ENCODE peak calls at places on chromosomes 11 and 22, in five cellular contexts. W, I, Q, H and S are unnamed samples.

GRCh38 chr22:49975543-49976389 is 15.2 kb downstream of the PIM3 start:
- DNase-seq in W (peak), I (no peak), Q (no peak), H (peak), S (no peak)

GRCh38 chr22:24072361-24072760 is 61.3 kb downstream of the CABIN1 start:
- DNase-seq in W (no peak), I (no peak), Q (no peak), H (no peak), S (no peak)

GRCh38 chr11:9313648-9314290 is 624 bp downstream of the TMEM41B start:
- DNase-seq in W (peak), I (peak), Q (no peak), H (peak), S (peak)

GRCh38 chr22:39170825-39171622 is 18.5 kb upstream of the CBX7 start:
- DNase-seq in W (peak), I (peak), Q (no peak), H (peak), S (peak)

GRCh38 chr22:40567106-40567505 is 69.4 kb downstream of the MRTFA start:
- DNase-seq in W (no peak), I (no peak), Q (no peak), H (no peak), S (peak)

GRCh38 chr11:8025816-8026215 is 38.7 kb downstream of the EIF3F start:
- DNase-seq in W (no peak), I (no peak), Q (peak), H (no peak), S (peak)

GRCh38 chr11:2805388-2806057 is 80.1 kb downstream of the CDKN1C start:
- DNase-seq in W (no peak), I (no peak), Q (no peak), H (no peak), S (no peak)

GRCh38 chr22:45203150-45203974 is 37.3 kb downstream of the KIAA0930 start:
- DNase-seq in W (no peak), I (no peak), Q (no peak), H (no peak), S (no peak)

GRCh38 chr11:126305699-126306098 is 1.8 kb downstream of the DCPS start:
- DNase-seq in W (no peak), I (no peak), Q (no peak), H (no peak), S (no peak)

GRCh38 chr11:66051371-66051765 is 796 bp upstream of the SF3B2 start:
- DNase-seq in W (no peak), I (no peak), Q (no peak), H (no peak), S (no peak)

GRCh38 chr11:64789331-64790204 is 11.2 kb upstream of the SF1 start:
- DNase-seq in W (no peak), I (no peak), Q (no peak), H (no peak), S (no peak)

GRCh38 chr11:47980093-47980906 is at the start of gene PTPRJ:
- DNase-seq in W (peak), I (peak), Q (no peak), H (peak), S (no peak)

GRCh38 chr22:46918197-46918596 is 155.7 kb downstream of the TBC1D22A start:
- DNase-seq in W (no peak), I (no peak), Q (no peak), H (no peak), S (no peak)

GRCh38 chr22:45671051-45671782 is 417 bp upstream of the ATXN10 start:
- DNase-seq in W (no peak), I (no peak), Q (no peak), H (peak), S (no peak)

GRCh38 chr22:31943976-31944699 is at the start of gene YWHAH:
- DNase-seq in W (peak), I (peak), Q (peak), H (peak), S (peak)

GRCh38 chr11:111206472-111206871 is 39.1 kb upstream of the POU2AF2 start:
- DNase-seq in W (no peak), I (peak), Q (no peak), H (no peak), S (peak)

GRCh38 chr22:25449781-25450317 is 114.6 kb upstream of the GRK3 start:
- DNase-seq in W (no peak), I (no peak), Q (no peak), H (no peak), S (no peak)

GRCh38 chr11:4072668-4073285 is 21.8 kb upstream of the RRM1 start:
- DNase-seq in W (peak), I (peak), Q (peak), H (peak), S (peak)

GRCh38 chr22:35426801-35427140 is 26.8 kb downstream of the MCM5 start:
- DNase-seq in W (no peak), I (no peak), Q (no peak), H (no peak), S (no peak)

GRCh38 chr11:67382481-67383136 is 9.2 kb upstream of the RAD9A start:
- DNase-seq in W (peak), I (peak), Q (no peak), H (peak), S (peak)

GRCh38 chr11:69487849-69488542 is 6.5 kb downstream of the LINC01488 start:
- DNase-seq in W (peak), I (no peak), Q (no peak), H (no peak), S (no peak)

GRCh38 chr11:76770642-76771445 is 12.3 kb upstream of the TSKU start:
- DNase-seq in W (no peak), I (peak), Q (peak), H (no peak), S (peak)

GRCh38 chr11:113663567-113663966 is 42.5 kb downstream of the TMPRSS5 start:
- DNase-seq in W (no peak), I (no peak), Q (no peak), H (no peak), S (no peak)

GRCh38 chr22:24053481-24054226 is 42.5 kb downstream of the CABIN1 start:
- DNase-seq in W (no peak), I (no peak), Q (no peak), H (no peak), S (peak)

GRCh38 chr22:18954333-18954732 is 18.2 kb upstream of the PRODH start:
- DNase-seq in W (no peak), I (peak), Q (no peak), H (peak), S (peak)

GRCh38 chr22:28838971-28839370 is 38.6 kb upstream of the XBP1 start:
- DNase-seq in W (no peak), I (no peak), Q (no peak), H (no peak), S (no peak)

GRCh38 chr11:60754887-60755286 is 1.8 kb upstream of the MS4A15 start:
- DNase-seq in W (no peak), I (no peak), Q (no peak), H (no peak), S (no peak)

GRCh38 chr11:76510060-76511047 is 65.5 kb downstream of the EMSY start:
- DNase-seq in W (no peak), I (no peak), Q (peak), H (peak), S (no peak)

GRCh38 chr22:37681001-37681424 is 5.1 kb upstream of the NOL12 start:
- DNase-seq in W (no peak), I (no peak), Q (no peak), H (no peak), S (peak)

GRCh38 chr11:115887727-115888126 is 383.5 kb upstream of the CADM1 start:
- DNase-seq in W (no peak), I (no peak), Q (no peak), H (no peak), S (no peak)

GRCh38 chr11:115892016-115892415 is 387.8 kb upstream of the CADM1 start:
- DNase-seq in W (no peak), I (no peak), Q (no peak), H (no peak), S (no peak)

GRCh38 chr11:115893701-115894100 is 389.5 kb upstream of the CADM1 start:
- DNase-seq in W (no peak), I (no peak), Q (no peak), H (no peak), S (no peak)

GRCh38 chr11:115887316-115887715 is 383.1 kb upstream of the CADM1 start:
- DNase-seq in W (no peak), I (no peak), Q (no peak), H (no peak), S (no peak)

DNA sequence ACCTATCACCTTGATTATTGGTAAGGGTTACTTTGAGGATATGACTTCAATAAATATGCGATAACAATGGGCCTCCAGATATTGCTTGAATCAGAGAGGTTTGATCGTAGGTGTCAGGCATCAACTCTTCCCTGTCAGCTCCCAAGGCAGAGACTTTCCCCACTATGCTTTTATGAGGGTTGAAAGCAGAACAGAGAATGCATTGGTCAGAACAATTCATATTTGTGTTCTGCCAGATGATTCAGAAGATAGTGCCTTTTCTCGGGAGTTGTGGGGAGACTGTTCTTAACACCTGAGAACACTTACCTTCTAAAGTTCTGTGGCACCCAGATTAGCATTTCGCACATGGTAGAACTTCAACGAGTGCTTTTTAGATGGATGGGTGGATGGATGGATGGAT is 386.3 kb upstream of the CADM1 start:
- DNase-seq in W (no peak), I (no peak), Q (no peak), H (no peak), S (no peak)
- TF ChIP-seq CTCF in W (no peak), I (no peak), Q (no peak), H (no peak), S (no peak)

DNA sequence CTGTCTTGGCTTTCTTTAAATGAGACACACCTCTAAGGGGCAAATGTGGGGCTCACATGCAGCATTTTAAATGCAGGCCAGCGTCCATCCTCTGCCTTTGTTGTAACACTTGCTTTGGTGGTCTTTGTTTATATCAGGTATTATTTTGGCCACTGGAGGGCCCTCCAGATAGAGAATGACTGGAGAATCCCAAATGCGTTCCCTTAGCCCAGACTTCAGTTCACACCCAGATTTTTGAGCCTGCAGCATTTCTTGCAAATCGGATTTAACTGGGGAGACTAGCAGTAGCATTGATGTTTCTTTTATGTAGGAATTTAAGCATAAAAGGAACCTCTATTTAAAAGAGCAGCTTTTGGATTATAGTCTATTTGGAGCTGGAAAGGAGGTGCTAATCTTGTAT is 200.2 kb upstream of the SORL1-AS1 start:
- DNase-seq in W (no peak), I (no peak), Q (no peak), H (peak), S (peak)
- TF ChIP-seq CTCF in W (no peak), I (no peak), Q (no peak), H (peak), S (peak)

GRCh38 chr11:118263109-118263508 is 988 bp downstream of the MPZL2 start:
- DNase-seq in W (no peak), I (no peak), Q (no peak), H (no peak), S (no peak)

GRCh38 chr11:118263694-118264567 is at the start of gene MPZL2:
- DNase-seq in W (no peak), I (no peak), Q (no peak), H (peak), S (peak)

GRCh38 chr11:118259138-118259537 is 5.0 kb downstream of the MPZL2 start:
- DNase-seq in W (no peak), I (no peak), Q (no peak), H (no peak), S (no peak)

GRCh38 chr11:118260353-118260752 is 3.7 kb downstream of the MPZL2 start:
- DNase-seq in W (peak), I (no peak), Q (no peak), H (no peak), S (no peak)

DNA sequence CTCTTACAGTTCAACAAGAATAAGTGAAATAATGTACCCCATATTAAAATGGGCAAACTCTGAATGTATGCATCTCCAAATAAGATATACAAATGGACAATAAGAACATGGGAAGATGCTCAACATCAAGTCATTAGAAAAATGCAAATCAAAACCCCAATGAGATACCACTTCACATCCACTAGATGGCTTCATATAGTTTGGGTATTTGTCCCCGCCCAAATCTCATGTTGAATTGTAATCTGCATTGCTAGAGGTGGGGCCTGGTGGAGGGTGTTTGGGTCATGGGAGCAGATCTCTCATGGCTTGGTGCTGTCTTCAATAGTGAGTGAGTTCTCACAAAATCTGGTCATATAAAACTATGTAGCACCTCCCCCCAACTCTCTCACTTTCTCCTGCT is 5.7 kb downstream of the MPZL2 start:
- DNase-seq in W (no peak), I (no peak), Q (no peak), H (peak), S (peak)
- TF ChIP-seq CTCF in W (no peak), I (no peak), Q (peak), H (peak), S (no peak)

GRCh38 chr11:106152824-106153223 is 75.4 kb downstream of the AASDHPPT start:
- DNase-seq in W (no peak), I (no peak), Q (no peak), H (no peak), S (no peak)

GRCh38 chr11:106156290-106156937 is 79.0 kb downstream of the AASDHPPT start:
- DNase-seq in W (no peak), I (peak), Q (peak), H (peak), S (peak)

GRCh38 chr11:106152013-106152412 is 74.6 kb downstream of the AASDHPPT start:
- DNase-seq in W (no peak), I (no peak), Q (no peak), H (peak), S (peak)
- TF ChIP-seq CTCF in W (no peak), I (no peak), Q (peak), H (peak), S (peak)

GRCh38 chr22:22431271-22432220 is 77.0 kb downstream of the ZNF280B start:
- DNase-seq in W (peak), I (peak), Q (peak), H (peak), S (peak)
- TF ChIP-seq CTCF in W (peak), I (peak), Q (peak), H (peak), S (peak)

DNA sequence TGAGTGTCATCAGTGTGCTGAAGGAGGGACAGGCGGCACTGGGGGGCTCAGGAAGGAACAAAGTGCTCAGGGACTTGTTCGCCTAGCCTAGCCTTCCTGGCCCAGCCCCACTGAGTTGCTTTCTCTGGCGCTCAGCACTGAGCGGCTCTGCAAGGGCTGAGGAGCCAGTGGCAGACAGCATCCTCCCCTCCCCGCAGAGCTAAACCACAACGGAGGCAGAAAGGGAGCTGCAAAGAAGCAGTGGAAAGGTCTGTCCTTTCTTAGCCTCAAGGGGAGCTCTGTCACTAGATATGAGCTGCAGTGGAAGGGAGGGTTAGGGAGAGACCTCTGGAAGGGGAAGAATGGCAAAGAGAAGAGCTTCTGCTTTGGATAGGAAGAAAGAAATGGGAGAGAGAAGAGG is 89.7 kb upstream of the PHOX2A start:
- DNase-seq in W (peak), I (no peak), Q (no peak), H (peak), S (no peak)
- TF ChIP-seq CTCF in W (no peak), I (no peak), Q (peak), H (peak), S (no peak)

GRCh38 chr11:78040691-78041379 is 17.8 kb upstream of the KCTD14 start:
- DNase-seq in W (no peak), I (no peak), Q (no peak), H (peak), S (peak)
- TF ChIP-seq CTCF in W (no peak), I (no peak), Q (no peak), H (no peak), S (peak)

DNA sequence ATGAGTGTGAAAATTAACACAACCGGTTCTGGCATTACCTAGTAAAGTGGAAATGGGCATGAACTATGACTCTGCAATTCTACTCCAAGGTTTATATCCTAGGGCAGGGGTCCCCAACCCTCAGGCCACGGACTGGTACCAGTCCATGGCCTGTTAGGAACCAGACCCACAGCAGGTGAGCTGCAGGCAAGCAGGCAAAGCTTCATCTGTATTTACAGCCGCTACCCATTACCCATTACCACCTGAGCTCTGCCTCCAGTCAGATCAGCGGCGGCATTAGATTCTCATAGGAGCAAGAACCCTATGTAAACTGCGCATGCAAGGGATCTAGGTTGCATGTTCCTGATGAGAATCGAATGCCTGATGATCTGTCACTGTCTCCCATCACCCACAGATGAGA is 49.8 kb downstream of the MORC2 start:
- DNase-seq in W (no peak), I (no peak), Q (no peak), H (no peak), S (no peak)
- TF ChIP-seq CTCF in W (no peak), I (no peak), Q (no peak), H (no peak), S (no peak)

DNA sequence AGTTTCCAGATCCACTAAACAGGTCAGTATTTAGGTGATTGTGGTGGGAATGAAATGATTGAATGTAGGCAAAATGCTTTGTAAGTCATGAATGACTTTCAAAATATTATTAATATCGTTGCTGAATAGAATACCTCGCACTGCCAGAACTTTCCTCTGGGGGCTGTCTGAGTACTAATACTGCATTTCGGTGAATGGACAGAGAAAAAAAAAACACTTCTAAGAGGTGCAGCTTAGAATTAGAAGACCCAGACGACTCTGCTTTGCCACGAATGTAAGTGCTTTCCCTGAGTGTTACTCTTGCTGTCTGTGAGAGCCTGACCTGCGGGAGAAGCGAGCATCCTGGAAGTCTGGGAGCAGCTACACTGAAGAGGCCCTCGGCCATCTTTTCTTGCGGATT is 95.0 kb downstream of the SCN3B start:
- DNase-seq in W (no peak), I (no peak), Q (no peak), H (no peak), S (no peak)
- TF ChIP-seq CTCF in W (no peak), I (no peak), Q (peak), H (no peak), S (no peak)

GRCh38 chr11:81497202-81497804 is 1236.4 kb downstream of the FAM181B start:
- DNase-seq in W (no peak), I (peak), Q (no peak), H (peak), S (peak)
- TF ChIP-seq CTCF in W (peak), I (peak), Q (peak), H (peak), S (peak)